ENCODE peak calls at places on chromosomes 13 and 19, in five cellular contexts. C is NCI-H187 treated with DMSO at 0.1 percent for 48 hours; G is NCI-H1930; E is stimulated activated CD8-positive, alpha-beta memory T cell treated with anti-CD3 and anti-CD28 coated beads, Interleukin-4, amount 100 ng/mL, for 4 hours; W is HS-5. O is an unnamed sample.

GRCh38 chr13:28719656-28720055 is 886 bp upstream of the SLC46A3 start:
- DNase-seq in C (no peak), G (no peak), E (no peak), W (no peak), O (no peak)

GRCh38 chr19:19997656-19998268 is 41.5 kb downstream of the ZNF682 start:
- DNase-seq in C (no peak), G (no peak), E (peak), W (no peak), O (no peak)

GRCh38 chr19:49340069-49340864 is 5.1 kb downstream of the CD37 start:
- DNase-seq in C (peak), G (peak), E (no peak), W (peak), O (peak)

GRCh38 chr19:33562636-33563035 is 41.0 kb upstream of the PEPD start:
- DNase-seq in C (no peak), G (no peak), E (no peak), W (no peak), O (no peak)

GRCh38 chr19:18443406-18443805 is 5.5 kb upstream of the ISYNA1 start:
- DNase-seq in C (no peak), G (no peak), E (no peak), W (no peak), O (peak)

GRCh38 chr13:45209229-45209628 is 8.4 kb upstream of the KCTD4 start:
- DNase-seq in C (peak), G (no peak), E (no peak), W (no peak), O (no peak)

GRCh38 chr19:7417671-7418324 is 69.1 kb downstream of the ARHGEF18 start:
- DNase-seq in C (no peak), G (no peak), E (no peak), W (no peak), O (no peak)

GRCh38 chr13:113411216-113412023 is 41.9 kb downstream of the ADPRHL1 start:
- DNase-seq in C (no peak), G (no peak), E (no peak), W (peak), O (no peak)

GRCh38 chr19:795691-796581 is 1.3 kb upstream of the PTBP1 start:
- DNase-seq in C (no peak), G (no peak), E (no peak), W (no peak), O (peak)

GRCh38 chr13:21670883-21671792 is at the start of gene FGF9:
- DNase-seq in C (no peak), G (peak), E (peak), W (no peak), O (peak)

GRCh38 chr13:107205318-107206112 is 637.6 kb upstream of the ARGLU1 start:
- DNase-seq in C (peak), G (peak), E (peak), W (no peak), O (peak)

GRCh38 chr19:5578094-5578846 is 10.5 kb upstream of the TINCR start:
- DNase-seq in C (no peak), G (peak), E (peak), W (peak), O (peak)

GRCh38 chr13:80337706-80338105 is 3.2 kb downstream of the SPRY2 start:
- DNase-seq in C (no peak), G (no peak), E (no peak), W (no peak), O (no peak)

GRCh38 chr19:5172859-5173577 is 167.6 kb downstream of the PTPRS start:
- DNase-seq in C (no peak), G (no peak), E (no peak), W (peak), O (no peak)

GRCh38 chr19:3210347-3211017 is 14.0 kb upstream of the CELF5 start:
- DNase-seq in C (no peak), G (no peak), E (peak), W (no peak), O (peak)

GRCh38 chr19:13155472-13156284 is 5.5 kb downstream of the IER2 start:
- DNase-seq in C (no peak), G (no peak), E (peak), W (no peak), O (peak)

GRCh38 chr19:18017275-18018083 is 9.5 kb downstream of the ARRDC2 start:
- DNase-seq in C (no peak), G (no peak), E (no peak), W (no peak), O (no peak)

GRCh38 chr19:58356971-58357797 is 3.9 kb upstream of the A1BG start:
- DNase-seq in C (no peak), G (no peak), E (no peak), W (no peak), O (peak)

GRCh38 chr13:51050021-51050886 is 60.8 kb downstream of the C13orf42 start:
- DNase-seq in C (no peak), G (no peak), E (no peak), W (no peak), O (no peak)

GRCh38 chr19:29385191-29385795 is 140.5 kb upstream of the VSTM2B start:
- DNase-seq in C (no peak), G (no peak), E (no peak), W (no peak), O (no peak)

GRCh38 chr13:43061496-43062280 is 38.3 kb downstream of the DNAJC15 start:
- DNase-seq in C (no peak), G (no peak), E (no peak), W (no peak), O (no peak)

GRCh38 chr13:51342706-51343105 is 3.2 kb downstream of the SERPINE3 start:
- DNase-seq in C (no peak), G (no peak), E (no peak), W (no peak), O (no peak)

GRCh38 chr19:34298891-34299510 is 44.6 kb downstream of the GARRE1 start:
- DNase-seq in C (peak), G (no peak), E (no peak), W (no peak), O (no peak)

GRCh38 chr19:4866595-4867424 is 657 bp downstream of the PLIN3 start:
- DNase-seq in C (no peak), G (no peak), E (peak), W (no peak), O (peak)

GRCh38 chr19:1243768-1244692 is 2.5 kb downstream of the ATP5F1D start:
- DNase-seq in C (no peak), G (peak), E (peak), W (no peak), O (peak)

GRCh38 chr19:55913643-55914268 is 18.4 kb downstream of the NLRP13 start:
- DNase-seq in C (no peak), G (no peak), E (no peak), W (no peak), O (no peak)

GRCh38 chr19:39001016-39001415 is 25.5 kb upstream of the FBXO17 start:
- DNase-seq in C (no peak), G (no peak), E (no peak), W (no peak), O (no peak)

GRCh38 chr13:99313473-99313872 is 6.3 kb upstream of the GPR183 start:
- DNase-seq in C (no peak), G (no peak), E (no peak), W (no peak), O (no peak)

GRCh38 chr13:26707122-26708006 is 53.2 kb downstream of the GPR12 start:
- DNase-seq in C (no peak), G (peak), E (no peak), W (no peak), O (no peak)

GRCh38 chr19:11092181-11092538 is 2.9 kb downstream of the LDLR start:
- DNase-seq in C (no peak), G (no peak), E (no peak), W (peak), O (no peak)

GRCh38 chr19:43789029-43789428 is 8.3 kb upstream of the KCNN4 start:
- DNase-seq in C (no peak), G (no peak), E (no peak), W (no peak), O (no peak)

GRCh38 chr19:8449830-8450229 is 5.1 kb downstream of the HNRNPM start:
- DNase-seq in C (no peak), G (no peak), E (no peak), W (no peak), O (no peak)

GRCh38 chr19:1671716-1672037 is 19.3 kb upstream of the TCF3 start:
- DNase-seq in C (no peak), G (no peak), E (no peak), W (no peak), O (no peak)

GRCh38 chr13:30111810-30112209 is 195.5 kb downstream of the KATNAL1 start:
- DNase-seq in C (no peak), G (no peak), E (no peak), W (no peak), O (no peak)

GRCh38 chr19:12090807-12091206 is 26.3 kb downstream of the ZNF844 start:
- DNase-seq in C (no peak), G (peak), E (peak), W (no peak), O (peak)

O was measured in Right ventricle myocardium inferior.